ENCODE peak calls at places on chromosomes 3 and 15, in seven cellular contexts. O is NCI-H748 treated with DMSO at 0.1 percent for 48 hours; Y is effector memory CD8-positive, alpha-beta T cell; M is cardiac muscle cell; I is pancreas; Z is T-helper 1 cell; U is SIG-M5. V is an unnamed sample.

GRCh38 chr3:43894176-43895049 is 203.7 kb downstream of the ABHD5 start:
- DNase-seq in U (no peak), M (peak), I (peak), Y (no peak), Z (no peak), O (peak), V (no peak)

GRCh38 chr3:55877703-55878102 is 390.6 kb upstream of the WNT5A start:
- DNase-seq in M (no peak), Z (no peak), Y (no peak), I (no peak), O (no peak), U (no peak), V (no peak)

GRCh38 chr15:20672469-20672868 is 130.9 kb upstream of the GOLGA6L6 start:
- DNase-seq in I (no peak), U (no peak), Y (no peak), O (no peak), Z (no peak), M (no peak), V (no peak)

GRCh38 chr3:48151807-48152427 is 36.3 kb downstream of the CDC25A start:
- DNase-seq in Z (no peak), U (no peak), O (no peak), M (no peak), Y (no peak), I (no peak), V (no peak)

GRCh38 chr3:51276046-51276445 is 109.0 kb upstream of the MANF start:
- DNase-seq in O (no peak), I (no peak), Y (no peak), Z (no peak), M (no peak), U (no peak), V (no peak)

GRCh38 chr3:156803949-156804741 is 22.0 kb upstream of the LEKR1 start:
- DNase-seq in Y (no peak), O (no peak), I (no peak), M (no peak), Z (no peak), U (no peak), V (no peak)

GRCh38 chr3:141129049-141130038 is 78.2 kb downstream of the SPSB4 start:
- DNase-seq in U (no peak), Z (no peak), M (no peak), Y (no peak), I (no peak), O (peak), V (no peak)

GRCh38 chr3:69209413-69209812 is 87.0 kb upstream of the LMOD3 start:
- DNase-seq in U (no peak), I (no peak), Y (no peak), M (no peak), O (no peak), Z (no peak), V (no peak)

GRCh38 chr3:138944842-138945645 is 1.9 kb downstream of the FOXL2 start:
- DNase-seq in Y (no peak), Z (no peak), I (no peak), U (no peak), M (peak), O (no peak), V (no peak)

GRCh38 chr3:54206874-54207273 is 84.5 kb downstream of the CACNA2D3 start:
- DNase-seq in I (no peak), M (no peak), O (no peak), U (no peak), Z (no peak), Y (no peak), V (no peak)

GRCh38 chr3:115912372-115912771 is 289.1 kb downstream of the GAP43 start:
- DNase-seq in U (no peak), Y (no peak), M (no peak), O (no peak), Z (no peak), I (no peak), V (no peak)

GRCh38 chr15:90594297-90594696 is 64.6 kb downstream of the CRTC3 start:
- DNase-seq in I (peak), O (no peak), M (no peak), U (no peak), Z (peak), Y (peak), V (peak)

GRCh38 chr15:42100021-42100800 is 5.8 kb upstream of the PLA2G4D start:
- DNase-seq in I (no peak), Y (no peak), O (no peak), M (no peak), U (no peak), Z (no peak), V (no peak)

GRCh38 chr15:80202016-80202315 is 49.2 kb downstream of the FAH start:
- DNase-seq in Y (no peak), U (no peak), O (no peak), M (no peak), Z (no peak), I (no peak), V (no peak)

GRCh38 chr15:74955017-74955416 is 1.6 kb downstream of the RPP25 start:
- DNase-seq in Y (no peak), O (no peak), M (no peak), U (no peak), Z (no peak), I (no peak), V (no peak)

GRCh38 chr3:62109534-62109933 is 263.8 kb downstream of the FEZF2 start:
- DNase-seq in O (no peak), Z (no peak), U (no peak), M (no peak), I (no peak), Y (no peak), V (no peak)

GRCh38 chr3:191356586-191357439 is 26.5 kb upstream of the UTS2B start:
- DNase-seq in Z (no peak), I (no peak), M (peak), O (no peak), Y (no peak), U (no peak), V (no peak)

GRCh38 chr15:42010434-42010833 is 10.4 kb downstream of the PLA2G4E start:
- DNase-seq in O (no peak), U (no peak), Z (no peak), M (no peak), Y (no peak), I (no peak), V (no peak)

GRCh38 chr15:83327041-83327440 is 42.6 kb upstream of the BNC1 start:
- DNase-seq in Z (no peak), M (no peak), O (no peak), Y (no peak), U (no peak), I (no peak), V (no peak)

GRCh38 chr3:33067484-33067883 is 29.5 kb downstream of the GLB1 start:
- DNase-seq in U (no peak), Z (no peak), M (no peak), I (no peak), Y (no peak), O (no peak), V (no peak)

GRCh38 chr15:22979699-22980188 is 424 bp downstream of the CYFIP1 start:
- DNase-seq in M (peak), U (no peak), Y (no peak), Z (no peak), O (no peak), I (peak), V (no peak)

GRCh38 chr3:114877378-114878118 is 269.5 kb downstream of the ZBTB20 start:
- DNase-seq in O (no peak), M (no peak), U (no peak), Z (no peak), I (no peak), Y (no peak), V (no peak)